ENCODE peak calls at places on chromosome X, in five cellular contexts. A, D, U, W and X are unnamed samples.

GRCh38 chrX:8846271-8846670 is 45.1 kb upstream of the FAM9A start:
- DNase-seq in W (no peak), A (no peak), D (no peak), U (no peak), X (no peak)

GRCh38 chrX:8730812-8731578 is 942 bp downstream of the ANOS1 start:
- DNase-seq in W (no peak), A (no peak), D (no peak), U (peak; percentile 51), X (no peak)

GRCh38 chrX:54007682-54008081 is 36.6 kb downstream of the PHF8 start:
- DNase-seq in D (no peak), A (no peak), W (no peak), U (no peak), X (no peak)

GRCh38 chrX:65871671-65872311 is 168.1 kb downstream of the VSIG4 start:
- DNase-seq in U (no peak), A (no peak), W (no peak), D (no peak), X (peak; percentile 10)

GRCh38 chrX:69088171-69088938 is 76.9 kb downstream of the PJA1 start:
- DNase-seq in W (no peak), D (no peak), A (no peak), U (no peak), X (no peak)

GRCh38 chrX:11665144-11666040 is at the start of gene ARHGAP6:
- DNase-seq in A (no peak), W (no peak), U (peak; percentile 84), D (peak; percentile 24), X (no peak)

GRCh38 chrX:103200951-103201529 is 13.9 kb upstream of the BEX4 start:
- DNase-seq in D (no peak), W (no peak), A (no peak), U (no peak), X (no peak)

GRCh38 chrX:110341189-110342035 is 17.2 kb upstream of the RTL9 start:
- DNase-seq in D (peak; percentile 15), U (no peak), W (no peak), A (no peak), X (no peak)

GRCh38 chrX:72620550-72621145 is 48.0 kb upstream of the HDAC8 start:
- DNase-seq in D (peak; percentile 21), U (peak; percentile 67), A (no peak), W (no peak), X (no peak)

GRCh38 chrX:11890843-11891514 is 132.9 kb downstream of the MSL3 start:
- DNase-seq in U (peak; percentile 43), A (no peak), W (no peak), D (peak; percentile 17), X (no peak)

GRCh38 chrX:17682259-17682658 is 55.0 kb upstream of the SCML1 start:
- DNase-seq in D (no peak), W (no peak), A (no peak), U (no peak), X (no peak)

GRCh38 chrX:130028196-130028595 is 45.8 kb downstream of the BCORL1 start:
- DNase-seq in U (peak; percentile 80), A (peak; percentile 27), D (peak; percentile 15), W (no peak), X (peak; percentile 33)

GRCh38 chrX:108070891-108071290 is 20.5 kb downstream of the PSMD10 start:
- DNase-seq in U (no peak), A (no peak), D (no peak), W (no peak), X (no peak)

GRCh38 chrX:2714551-2714950 is 23.5 kb downstream of the CD99 start:
- DNase-seq in D (no peak), W (no peak), U (no peak), A (no peak), X (no peak)

GRCh38 chrX:131634900-131635299 is 91.0 kb downstream of the OR13H1 start:
- DNase-seq in U (no peak), W (no peak), D (no peak), A (no peak), X (no peak)

GRCh38 chrX:121871122-121871521 is 823.7 kb downstream of the GLUD2 start:
- DNase-seq in A (no peak), D (no peak), W (no peak), U (no peak), X (no peak)

GRCh38 chrX:10467793-10468192 is 152.6 kb downstream of the MID1 start:
- DNase-seq in D (no peak), A (no peak), W (no peak), U (no peak), X (no peak)

GRCh38 chrX:54495814-54496516 is at the start of gene FGD1:
- DNase-seq in D (peak; percentile 37), U (peak; percentile 91), W (peak; percentile 31), A (peak; percentile 10), X (peak; percentile 77)